ENCODE peak calls at places on chromosomes 16 and 17, in eight cellular contexts. T is right cardiac atrium; N is dermis microvascular lymphatic vessel endothelial cell; P is caudate nucleus; E is stimulated activated CD4-positive, alpha-beta T cell treated with anti-CD3 and anti-CD28 coated beads, Interleukin-4, amount 100 ng/mL, for 48 hours; M is hepatocyte; Q is hypothalamus; H is memory B cell. Z is an unnamed sample.

GRCh38 chr17:57109393-57110151 is 24.5 kb downstream of the AKAP1 start:
- DNase-seq in E (no peak), P (peak), N (no peak), Q (no peak), T (peak), M (no peak), H (no peak), Z (no peak)

GRCh38 chr16:77660311-77660710 is 62.0 kb upstream of the NUDT7 start:
- DNase-seq in H (no peak), T (no peak), N (peak), Q (no peak), M (peak), P (peak), E (no peak), Z (peak)

GRCh38 chr17:29712677-29713076 is 90.0 kb upstream of the CORO6 start:
- DNase-seq in N (no peak), T (peak), Q (no peak), E (no peak), M (no peak), P (no peak), H (no peak), Z (no peak)

GRCh38 chr17:48814504-48814903 is 2.5 kb downstream of the TTLL6 start:
- DNase-seq in P (no peak), T (peak), N (peak), Q (no peak), E (peak), H (peak), M (peak), Z (peak)

GRCh38 chr16:49931931-49932330 is 76.0 kb upstream of the ZNF423 start:
- DNase-seq in T (no peak), E (no peak), N (no peak), H (no peak), P (no peak), Q (no peak), M (no peak), Z (no peak)

GRCh38 chr16:57750796-57751538 is 15.4 kb downstream of the KATNB1 start:
- DNase-seq in E (no peak), T (no peak), Q (no peak), P (no peak), H (no peak), N (no peak), M (no peak), Z (no peak)

GRCh38 chr16:73047536-73048291 is at the start of gene ZFHX3:
- DNase-seq in E (no peak), M (peak), N (peak), Q (no peak), H (peak), P (peak), T (peak), Z (peak)

GRCh38 chr17:57861000-57861736 is 11.3 kb upstream of the MRPS23 start:
- DNase-seq in M (peak), E (no peak), N (peak), H (no peak), Q (no peak), P (peak), T (peak), Z (peak)

GRCh38 chr17:44197980-44198720 is 1.5 kb downstream of the ATXN7L3 start:
- DNase-seq in E (peak), T (peak), P (peak), H (no peak), M (peak), N (peak), Q (no peak), Z (no peak)

GRCh38 chr17:68424861-68425260 is 32.4 kb downstream of the WIPI1 start:
- DNase-seq in M (no peak), P (no peak), T (no peak), N (no peak), Q (no peak), E (no peak), H (no peak), Z (peak)

GRCh38 chr17:50397111-50397918 is at the start of gene LRRC59:
- DNase-seq in M (peak), P (peak), H (peak), Q (peak), N (peak), E (peak), T (peak), Z (peak)

GRCh38 chr17:69492410-69493071 is 78.0 kb downstream of the MAP2K6 start:
- DNase-seq in M (peak), Q (no peak), T (no peak), H (no peak), E (no peak), N (no peak), P (no peak), Z (no peak)

GRCh38 chr16:85206472-85207356 is 94.4 kb upstream of the CIBAR2 start:
- DNase-seq in N (peak), P (peak), T (peak), Q (peak), H (no peak), M (peak), E (no peak), Z (no peak)

GRCh38 chr17:40243756-40244155 is 24.7 kb downstream of the WIPF2 start:
- DNase-seq in Q (no peak), M (no peak), T (no peak), E (no peak), P (no peak), N (no peak), H (no peak), Z (no peak)

Z was measured in DMS53.